ENCODE peak calls at places on chromosome 22, in nine cellular contexts. C is PC-3; Z is astrocyte of the spinal cord; X is HL-60; A is A549; O is CD8-positive, alpha-beta T cell; P is AG09309; Q is left ventricle myocardium inferior; M is ovary. R is an unnamed sample.

GRCh38 chr22:46069518-46070214 is 80.7 kb upstream of the PPARA start:
- DNase-seq in C (peak; percentile 92), Z (peak; percentile 94), X (peak; percentile 90), A (no peak), O (no peak), P (peak; percentile 87), Q (peak; percentile 84), M (no peak), R (no peak)

GRCh38 chr22:44926124-44926475 is 83.7 kb downstream of the PHF21B start:
- DNase-seq in C (no peak), Z (no peak), X (no peak), A (no peak), O (no peak), P (no peak), Q (peak; percentile 10), M (no peak), R (no peak)

GRCh38 chr22:29311468-29312217 is 3.9 kb downstream of the RASL10A start:
- DNase-seq in C (no peak), Z (peak; percentile 38), X (no peak), A (no peak), O (no peak), P (no peak), Q (no peak), M (no peak), R (no peak)

GRCh38 chr22:46693634-46694422 is 44.2 kb downstream of the CERK start:
- DNase-seq in C (no peak), Z (no peak), X (no peak), A (no peak), O (no peak), P (no peak), Q (peak; percentile 9), M (no peak), R (no peak)

GRCh38 chr22:47565607-47566006 is 803.2 kb downstream of the TBC1D22A start:
- DNase-seq in C (no peak), Z (no peak), X (no peak), A (no peak), O (no peak), P (no peak), Q (no peak), M (no peak), R (no peak)

GRCh38 chr22:41517172-41518047 is 26.9 kb downstream of the POLR3H start:
- DNase-seq in C (peak; percentile 70), Z (peak; percentile 43), X (peak; percentile 25), A (peak; percentile 63), O (peak; percentile 23), P (no peak), Q (peak; percentile 61), M (peak; percentile 84), R (no peak)

GRCh38 chr22:26462971-26463661 is 20.5 kb downstream of the HPS4 start:
- DNase-seq in C (no peak), Z (no peak), X (no peak), A (no peak), O (no peak), P (no peak), Q (no peak), M (no peak), R (no peak)

GRCh38 chr22:41598891-41599635 is 9.4 kb upstream of the PMM1 start:
- DNase-seq in C (no peak), Z (no peak), X (no peak), A (no peak), O (no peak), P (no peak), Q (no peak), M (no peak), R (no peak)

GRCh38 chr22:46547179-46547882 is 9.9 kb upstream of the CELSR1 start:
- DNase-seq in C (no peak), Z (peak; percentile 66), X (no peak), A (no peak), O (no peak), P (no peak), Q (peak; percentile 60), M (no peak), R (no peak)

GRCh38 chr22:30882974-30883533 is 85.5 kb downstream of the MORC2 start:
- DNase-seq in C (no peak), Z (no peak), X (no peak), A (no peak), O (no peak), P (no peak), Q (no peak), M (no peak), R (no peak)

GRCh38 chr22:22745225-22746060 is 101.0 kb downstream of the GGTLC2 start:
- DNase-seq in C (peak; percentile 51), Z (no peak), X (peak; percentile 36), A (peak; percentile 10), O (no peak), P (no peak), Q (no peak), M (no peak), R (no peak)

GRCh38 chr22:31490496-31490925 is 869 bp upstream of the EIF4ENIF1 start:
- DNase-seq in C (peak; percentile 51), Z (no peak), X (peak; percentile 96), A (peak; percentile 37), O (peak; percentile 29), P (no peak), Q (peak; percentile 16), M (no peak), R (peak; percentile 98)

GRCh38 chr22:20089977-20090729 is 10.1 kb downstream of the DGCR8 start:
- DNase-seq in C (no peak), Z (no peak), X (no peak), A (no peak), O (no peak), P (peak; percentile 16), Q (no peak), M (no peak), R (no peak)

GRCh38 chr22:32804036-32804435 is 2.5 kb downstream of the TIMP3 start:
- DNase-seq in C (no peak), Z (peak; percentile 71), X (no peak), A (no peak), O (no peak), P (no peak), Q (no peak), M (no peak), R (no peak)

GRCh38 chr22:23773247-23774113 is 831 bp downstream of the MMP11 start:
- DNase-seq in C (no peak), Z (no peak), X (no peak), A (no peak), O (no peak), P (no peak), Q (peak; percentile 61), M (no peak), R (no peak)

GRCh38 chr22:23774922-23775436 is 2.3 kb downstream of the MMP11 start:
- DNase-seq in C (no peak), Z (peak; percentile 62), X (no peak), A (no peak), O (no peak), P (no peak), Q (no peak), M (no peak), R (no peak)

GRCh38 chr22:23774114-23774921 is 1.7 kb downstream of the MMP11 start:
- DNase-seq in C (no peak), Z (no peak), X (no peak), A (no peak), O (no peak), P (no peak), Q (no peak), M (no peak), R (no peak)

GRCh38 chr22:23769321-23769965 is 1.7 kb upstream of the CHCHD10 start:
- DNase-seq in C (no peak), Z (no peak), X (no peak), A (no peak), O (no peak), P (no peak), Q (no peak), M (no peak), R (no peak)

DNA sequence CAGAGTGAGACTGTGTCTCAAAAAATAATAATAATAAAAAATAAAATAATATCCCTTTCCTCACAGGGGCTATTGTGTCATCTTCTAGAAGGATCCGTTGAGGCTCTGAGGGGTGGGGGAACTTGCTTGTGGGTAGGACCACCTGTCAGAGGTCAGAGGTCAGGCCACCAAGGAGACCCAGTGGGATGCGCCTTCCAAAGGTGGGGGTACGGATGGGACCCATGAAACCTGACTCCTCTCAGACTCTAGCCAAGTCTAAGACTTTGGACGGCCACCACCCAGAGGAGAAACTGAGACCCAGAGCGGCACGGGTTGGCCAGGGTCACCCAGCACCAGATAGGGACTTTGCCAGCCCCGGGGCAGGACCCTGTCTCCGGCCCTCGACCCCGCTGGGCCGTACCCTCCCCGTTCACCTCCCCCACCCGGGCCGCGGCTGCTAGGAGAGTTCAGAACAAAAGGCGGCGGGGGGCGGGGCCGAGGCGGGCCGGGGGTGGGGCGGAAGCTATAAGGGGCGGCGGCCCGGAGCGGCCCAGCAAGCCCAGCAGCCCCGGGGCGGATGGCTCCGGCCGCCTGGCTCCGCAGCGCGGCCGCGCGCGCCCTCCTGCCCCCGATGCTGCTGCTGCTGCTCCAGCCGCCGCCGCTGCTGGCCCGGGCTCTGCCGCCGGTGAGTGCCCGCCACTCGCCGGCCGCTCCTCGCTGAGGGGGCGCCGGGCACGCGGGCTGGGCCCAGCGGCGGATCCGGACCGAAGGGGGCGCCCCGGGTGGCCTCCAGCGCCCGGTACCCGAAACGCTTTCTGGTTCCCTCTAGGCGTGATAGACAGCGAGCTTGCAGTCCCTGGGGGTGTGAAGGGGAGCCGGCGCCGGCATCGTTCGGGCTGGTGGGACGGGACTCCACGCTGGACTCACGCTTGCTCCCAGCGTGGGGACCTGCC is at the start of gene MMP11:
- DNase-seq in C (peak; percentile 29), Z (no peak), X (no peak), A (no peak), O (peak; percentile 47), P (no peak), Q (peak; percentile 73), M (peak; percentile 67), R (no peak)
- H3K4me3 ChIP-seq in C (peak within 1 kb of the TSS; percentile 62), Z (peak within 1 kb of the TSS; percentile 36), X (peak within 1 kb of the TSS; percentile 23), A (peak within 1 kb of the TSS; percentile 9), O (peak within 1 kb of the TSS; percentile 37), P (peak within 1 kb of the TSS; percentile 36), Q (peak within 1 kb of the TSS; percentile 70), M (peak within 1 kb of the TSS; percentile 42), R (peak within 1 kb of the TSS; percentile 31)

GRCh38 chr22:50691521-50691920 is 18.9 kb downstream of the SHANK3 start:
- DNase-seq in C (peak; percentile 62), Z (peak; percentile 35), X (peak; percentile 62), A (no peak), O (no peak), P (peak; percentile 8), Q (no peak), M (no peak), R (no peak)
- TF ChIP-seq CTCF in C (peak; percentile 80), Z (peak; percentile 57), X (peak; percentile 28), A (peak; percentile 50), O (peak; percentile 42), P (peak; percentile 63), Q (peak; percentile 53), M (no peak), R (peak; percentile 61)

DNA sequence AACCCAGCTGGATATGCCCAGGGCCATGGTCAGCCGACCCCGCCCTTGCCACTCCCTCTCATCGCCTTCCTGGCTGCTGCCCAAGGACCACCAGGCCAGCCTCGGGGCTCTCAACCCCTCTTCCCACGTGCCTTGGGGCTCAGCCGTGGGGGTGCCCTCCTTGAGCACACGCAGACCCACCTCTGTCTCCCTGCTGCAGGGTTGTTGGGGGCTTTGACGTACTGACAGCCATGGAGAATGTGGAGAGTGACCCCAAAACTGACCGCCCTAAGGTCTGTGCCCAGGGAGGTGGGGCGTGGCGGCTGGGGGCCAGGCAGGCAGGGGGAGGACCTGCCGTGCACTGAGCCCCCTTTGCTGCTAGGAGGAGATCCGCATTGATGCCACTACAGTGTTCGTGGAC is 28.6 kb downstream of the PPIL2 start:
- DNase-seq in C (no peak), Z (no peak), X (no peak), A (no peak), O (no peak), P (no peak), Q (no peak), M (no peak), R (no peak)
- H3K4me3 ChIP-seq in C (no peak overlapping the region), Z (no peak overlapping the region), X (no peak overlapping the region), A (no peak overlapping the region), O (no peak overlapping the region), P (no peak overlapping the region), Q (no peak overlapping the region), M (no peak overlapping the region), R (no peak overlapping the region)

GRCh38 chr22:49689858-49690257 is 137.8 kb downstream of the BRD1 start:
- DNase-seq in C (no peak), Z (no peak), X (no peak), A (no peak), O (no peak), P (no peak), Q (no peak), M (no peak), R (no peak)
- TF ChIP-seq CTCF in C (no peak), Z (no peak), X (no peak), A (no peak), O (no peak), P (no peak), Q (no peak), M (no peak), R (no peak)